ENCODE peak calls at places on chromosomes 11 and 22, in five cellular contexts. V is COR-L47, L is spleen, F is GM06990, Q is renal cortical epithelial cell. J is an unnamed sample.

GRCh38 chr22:42641801-42642413 is 1.5 kb upstream of the ATP5MGL start:
- DNase-seq in Q (no peak), F (no peak), L (no peak), V (no peak), J (no peak)

GRCh38 chr11:64885367-64886286 is 7.2 kb upstream of the EHD1 start:
- DNase-seq in L (peak; percentile 73), V (no peak), Q (peak; percentile 51), F (no peak), J (peak; percentile 38)

GRCh38 chr11:30128269-30128932 is 102.4 kb upstream of the FSHB start:
- DNase-seq in Q (peak; percentile 36), F (no peak), L (no peak), V (no peak), J (peak; percentile 46)

GRCh38 chr11:41281131-41281742 is 178.2 kb downstream of the LRRC4C start:
- DNase-seq in L (no peak), F (no peak), V (no peak), Q (peak; percentile 16), J (peak; percentile 83)

GRCh38 chr11:69674267-69674885 is 777 bp downstream of the LTO1 start:
- DNase-seq in V (peak; percentile 26), Q (peak; percentile 49), L (no peak), F (no peak), J (peak; percentile 7)

GRCh38 chr11:56160217-56160616 is at the start of gene OR8K5:
- DNase-seq in L (no peak), Q (no peak), V (no peak), F (no peak), J (no peak)

GRCh38 chr11:58165504-58166106 is 23.3 kb upstream of the OR9Q2 start:
- DNase-seq in L (no peak), V (no peak), F (no peak), Q (no peak), J (no peak)

GRCh38 chr22:49703990-49704344 is 123.7 kb downstream of the BRD1 start:
- DNase-seq in F (no peak), Q (no peak), L (no peak), V (no peak), J (no peak)

GRCh38 chr11:36240746-36241295 is 48.4 kb downstream of the COMMD9 start:
- DNase-seq in Q (no peak), V (peak; percentile 92), L (no peak), F (no peak), J (no peak)

GRCh38 chr11:64876835-64877341 is 1.5 kb downstream of the EHD1 start:
- DNase-seq in V (no peak), F (no peak), Q (peak; percentile 68), L (peak; percentile 83), J (peak; percentile 80)

GRCh38 chr11:63683133-63683991 is 2.1 kb downstream of the RTN3 start:
- DNase-seq in Q (no peak), F (no peak), L (no peak), V (no peak), J (no peak)

GRCh38 chr11:123054301-123055065 is 7.5 kb downstream of the HSPA8 start:
- DNase-seq in V (peak; percentile 79), F (no peak), Q (peak; percentile 73), L (no peak), J (peak; percentile 66)

GRCh38 chr22:36653316-36653715 is 50.2 kb downstream of the CACNG2 start:
- DNase-seq in V (no peak), F (no peak), Q (no peak), L (no peak), J (no peak)

GRCh38 chr11:73991471-73992006 is 8.9 kb upstream of the UCP2 start:
- DNase-seq in Q (no peak), V (no peak), F (no peak), L (peak; percentile 58), J (no peak)

GRCh38 chr11:27209562-27210005 is 153.4 kb downstream of the CCDC34 start:
- DNase-seq in F (no peak), Q (peak; percentile 99), V (no peak), L (no peak), J (peak; percentile 97)

GRCh38 chr11:128903248-128904041 is 12.3 kb downstream of the KCNJ5 start:
- DNase-seq in F (no peak), V (no peak), Q (peak; percentile 72), L (no peak), J (peak; percentile 67)

GRCh38 chr11:62721994-62722393 is 5.3 kb downstream of the HNRNPUL2 start:
- DNase-seq in F (no peak), L (no peak), V (no peak), Q (peak; percentile 41), J (peak; percentile 31)

GRCh38 chr11:127998421-127998820 is 588.9 kb downstream of the ETS1 start:
- DNase-seq in V (no peak), F (no peak), Q (peak; percentile 1), L (no peak), J (no peak)

GRCh38 chr11:89293966-89294679 is 116.4 kb downstream of the TYR start:
- DNase-seq in V (no peak), F (no peak), Q (peak; percentile 18), L (no peak), J (no peak)

GRCh38 chr11:76371170-76371569 is 9.8 kb downstream of the THAP12 start:
- DNase-seq in F (peak; percentile 13), V (no peak), L (no peak), Q (peak; percentile 83), J (peak; percentile 7)

GRCh38 chr11:68326334-68327215 is 14.2 kb downstream of the LRP5 start:
- DNase-seq in F (no peak), L (no peak), Q (no peak), V (no peak), J (no peak)

GRCh38 chr11:67015048-67015447 is 7.9 kb upstream of the SYT12 start:
- DNase-seq in Q (no peak), F (no peak), L (no peak), V (no peak), J (no peak)

GRCh38 chr11:69694781-69695180 is 9.0 kb downstream of the FGF19 start:
- DNase-seq in F (no peak), V (no peak), Q (no peak), L (peak; percentile 55), J (no peak)

GRCh38 chr11:6298605-6299004 is 21.7 kb downstream of the CAVIN3 start:
- DNase-seq in F (no peak), Q (peak; percentile 36), V (peak; percentile 30), L (no peak), J (no peak)

GRCh38 chr11:74487875-74488274 is 5.6 kb downstream of the LIPT2 start:
- DNase-seq in F (no peak), L (no peak), Q (no peak), V (no peak), J (no peak)

GRCh38 chr11:17766590-17766989 is 32.0 kb downstream of the KCNC1 start:
- DNase-seq in V (no peak), Q (no peak), L (peak; percentile 17), F (no peak), J (no peak)

GRCh38 chr22:46752286-46752685 is 10.2 kb upstream of the TBC1D22A start:
- DNase-seq in F (no peak), V (no peak), Q (no peak), L (no peak), J (no peak)

GRCh38 chr11:34775417-34775888 is 140.7 kb downstream of the APIP start:
- DNase-seq in F (no peak), V (no peak), L (no peak), Q (no peak), J (no peak)

GRCh38 chr11:27233654-27234042 is 129.4 kb downstream of the CCDC34 start:
- DNase-seq in V (no peak), F (no peak), L (no peak), Q (no peak), J (no peak)

GRCh38 chr22:44493206-44493605 is 4.8 kb downstream of the RTL6 start:
- DNase-seq in V (no peak), F (no peak), L (no peak), Q (no peak), J (no peak)

GRCh38 chr22:23263651-23264555 is 83.6 kb downstream of the BCR start:
- DNase-seq in V (no peak), F (peak; percentile 55), Q (peak; percentile 56), L (peak; percentile 88), J (no peak)

GRCh38 chr11:119229736-119230135 is 23.6 kb downstream of the CBL start:
- DNase-seq in Q (no peak), F (no peak), V (no peak), L (no peak), J (no peak)

GRCh38 chr11:94767701-94768601 is at the start of gene AMOTL1:
- DNase-seq in V (peak; percentile 95), F (peak; percentile 25), Q (peak; percentile 58), L (peak; percentile 92), J (peak; percentile 86)

GRCh38 chr22:47206819-47207218 is 444.4 kb downstream of the TBC1D22A start:
- DNase-seq in F (no peak), L (peak; percentile 18), Q (no peak), V (no peak), J (no peak)

GRCh38 chr11:4038973-4039372 is 55.6 kb upstream of the RRM1 start:
- DNase-seq in Q (no peak), V (no peak), F (no peak), L (no peak), J (no peak)

GRCh38 chr11:44886765-44887164 is 63.9 kb downstream of the TP53I11 start:
- DNase-seq in L (no peak), Q (peak; percentile 32), F (no peak), V (no peak), J (no peak)

GRCh38 chr11:7558046-7558445 is 44.2 kb downstream of the PPFIBP2 start:
- DNase-seq in Q (no peak), V (no peak), F (no peak), L (no peak), J (no peak)

J was measured in kidney glomerular epithelial cell.